ENCODE peak calls at places on chromosomes 16 and 17, in six cellular contexts. I is Peyer's patch, T is right cardiac atrium, W is ascending aorta, M is psoas muscle, A is RWPE1. C is an unnamed sample.

GRCh38 chr17:74340470-74341023 is 14.5 kb downstream of the KIF19 start:
- DNase-seq in A (no peak), I (no peak), W (no peak), M (no peak), T (no peak), C (no peak)

GRCh38 chr16:81107506-81107905 is 11.3 kb upstream of the GCSH start:
- DNase-seq in W (no peak), M (no peak), I (no peak), A (no peak), T (no peak), C (no peak)

GRCh38 chr16:5366126-5366525 is 268.5 kb upstream of the EEF2KMT start:
- DNase-seq in I (no peak), T (no peak), W (no peak), M (no peak), A (no peak), C (no peak)

GRCh38 chr17:3695723-3696411 is at the start of gene P2RX5:
- DNase-seq in M (peak; percentile 74), T (no peak), I (no peak), W (no peak), A (no peak), C (no peak)

GRCh38 chr17:62971853-62972252 is 5.8 kb downstream of the TANC2 start:
- DNase-seq in A (no peak), I (no peak), W (no peak), T (no peak), M (no peak), C (no peak)

GRCh38 chr17:78555741-78556401 is 21.3 kb downstream of the DNAH17 start:
- DNase-seq in T (no peak), A (no peak), W (no peak), M (no peak), I (no peak), C (no peak)

GRCh38 chr17:83187782-83188311 is 108.4 kb downstream of the METRNL start:
- DNase-seq in T (no peak), M (peak; percentile 3), W (peak; percentile 12), I (no peak), A (no peak), C (no peak)

GRCh38 chr16:80846275-80847013 is 42.0 kb upstream of the CDYL2 start:
- DNase-seq in A (no peak), I (no peak), M (no peak), W (no peak), T (no peak), C (no peak)

GRCh38 chr16:11797957-11798299 is 870 bp upstream of the ZC3H7A start:
- DNase-seq in M (no peak), A (peak; percentile 13), W (peak; percentile 72), T (peak; percentile 23), I (no peak), C (no peak)

GRCh38 chr17:8125947-8126305 is 2.0 kb upstream of the HES7 start:
- DNase-seq in T (no peak), M (peak; percentile 64), W (no peak), A (no peak), I (no peak), C (no peak)

GRCh38 chr16:85372627-85373372 is 240.3 kb upstream of the GSE1 start:
- DNase-seq in I (no peak), T (peak; percentile 59), M (peak; percentile 80), W (peak; percentile 91), A (peak; percentile 46), C (peak; percentile 36)

GRCh38 chr16:21946889-21947635 is 6.1 kb upstream of the UQCRC2 start:
- DNase-seq in M (no peak), I (no peak), A (no peak), W (no peak), T (no peak), C (no peak)

GRCh38 chr16:23871924-23872323 is 36.1 kb downstream of the PRKCB start:
- DNase-seq in W (no peak), T (no peak), M (no peak), I (no peak), A (no peak), C (no peak)

GRCh38 chr16:80894091-80894490 is 89.7 kb upstream of the CDYL2 start:
- DNase-seq in M (no peak), W (no peak), A (no peak), I (no peak), T (no peak), C (no peak)

GRCh38 chr16:68823401-68823800 is 19.9 kb upstream of the TANGO6 start:
- DNase-seq in I (no peak), W (no peak), M (no peak), A (peak; percentile 40), T (no peak), C (peak; percentile 72)

GRCh38 chr17:17467720-17468119 is 9.1 kb upstream of the MED9 start:
- DNase-seq in T (no peak), A (no peak), W (no peak), M (no peak), I (peak; percentile 68), C (no peak)

GRCh38 chr16:85420501-85421337 is 192.4 kb upstream of the GSE1 start:
- DNase-seq in I (peak; percentile 85), A (peak; percentile 49), W (no peak), M (peak; percentile 85), T (peak; percentile 53), C (peak; percentile 11)

GRCh38 chr16:59886021-59886420 is 1151.9 kb upstream of the GOT2 start:
- DNase-seq in M (peak; percentile 39), A (no peak), I (no peak), T (peak; percentile 53), W (no peak), C (peak; percentile 49)

GRCh38 chr17:14297161-14297851 is 3.6 kb upstream of the HS3ST3B1 start:
- DNase-seq in A (no peak), I (peak; percentile 77), T (peak; percentile 24), W (no peak), M (peak; percentile 67), C (no peak)

GRCh38 chr16:8676160-8676547 is 1.7 kb downstream of the ABAT start:
- DNase-seq in I (no peak), A (no peak), W (no peak), T (no peak), M (no peak), C (no peak)

GRCh38 chr17:48052956-48053757 is 5.0 kb downstream of the NFE2L1 start:
- DNase-seq in W (peak; percentile 77), I (no peak), A (no peak), M (peak; percentile 96), T (peak; percentile 81), C (no peak)

GRCh38 chr17:5822281-5823060 is 238.2 kb upstream of the NLRP1 start:
- DNase-seq in A (no peak), T (no peak), I (no peak), M (no peak), W (no peak), C (no peak)

GRCh38 chr16:22397931-22398330 is 23.5 kb upstream of the CDR2 start:
- DNase-seq in W (no peak), A (no peak), M (no peak), I (no peak), T (no peak), C (no peak)

GRCh38 chr17:70787721-70788120 is 618.4 kb downstream of the KCNJ2 start:
- DNase-seq in T (no peak), W (no peak), I (no peak), M (no peak), A (no peak), C (no peak)

GRCh38 chr16:31874354-31875111 is 926 bp downstream of the ZNF267 start:
- DNase-seq in W (no peak), T (no peak), A (peak; percentile 72), I (no peak), M (no peak), C (no peak)

GRCh38 chr17:73013816-73014663 is 78.4 kb downstream of the SLC39A11 start:
- DNase-seq in T (no peak), M (no peak), A (no peak), W (no peak), I (no peak), C (no peak)

GRCh38 chr16:85751665-85752501 is 987 bp upstream of the C16orf74 start:
- DNase-seq in M (no peak), W (no peak), I (no peak), A (peak; percentile 87), T (no peak), C (peak; percentile 86)

GRCh38 chr17:17789828-17790672 is 46.7 kb downstream of the SREBF1 start:
- DNase-seq in T (no peak), M (no peak), A (no peak), W (no peak), I (no peak), C (no peak)

GRCh38 chr17:56505154-56505756 is 88.2 kb upstream of the NOG start:
- DNase-seq in A (no peak), I (no peak), T (no peak), W (no peak), M (no peak), C (no peak)

DNA sequence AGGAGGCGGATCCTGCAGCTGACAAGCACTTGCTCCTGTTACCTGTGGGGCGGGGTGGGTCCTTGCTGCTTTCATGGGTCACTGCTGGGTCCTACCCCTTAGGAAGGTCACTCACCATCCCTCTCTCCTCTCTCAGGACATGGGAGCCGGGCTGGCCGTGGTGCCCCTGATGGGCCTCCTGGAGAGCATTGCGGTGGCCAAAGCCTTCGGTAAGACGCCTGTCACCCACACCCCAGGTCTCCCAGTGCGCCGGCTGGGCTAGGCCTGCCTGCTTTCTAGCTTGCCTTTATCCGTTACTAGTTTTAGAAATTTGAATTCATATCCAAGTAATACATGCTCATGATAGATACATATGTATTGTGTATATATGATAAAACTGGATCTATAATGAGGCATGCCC is 17.2 kb downstream of the SLC26A11 start:
- DNase-seq in T (no peak), W (no peak), A (no peak), M (peak; percentile 39), I (no peak), C (no peak)
- H3K27ac ChIP-seq in T (no peak overlapping the region), W (no peak overlapping the region), A (no peak overlapping the region), M (no peak overlapping the region), I (no peak overlapping the region), C (no peak overlapping the region)

GRCh38 chr17:50146230-50146926 is 4.1 kb downstream of the PPP1R9B start:
- DNase-seq in W (no peak), I (peak; percentile 52), T (no peak), A (no peak), M (peak; percentile 39), C (no peak)
- H3K27ac ChIP-seq in W (peak overlapping the region; percentile 93), I (peak overlapping the region; percentile 97), T (peak overlapping the region; percentile 73), A (peak overlapping the region; percentile 98), M (peak overlapping the region; percentile 83), C (no peak overlapping the region)

GRCh38 chr17:55322451-55322985 is 57.8 kb downstream of the HLF start:
- DNase-seq in A (no peak), M (no peak), W (no peak), T (no peak), I (no peak), C (no peak)

GRCh38 chr17:55318715-55319487 is 54.1 kb downstream of the HLF start:
- DNase-seq in W (no peak), T (no peak), A (no peak), M (no peak), I (no peak), C (no peak)

GRCh38 chr17:55319933-55320593 is 55.3 kb downstream of the HLF start:
- DNase-seq in W (no peak), I (no peak), T (no peak), A (no peak), M (no peak), C (peak; percentile 29)

GRCh38 chr17:55321507-55322064 is 56.8 kb downstream of the HLF start:
- DNase-seq in T (no peak), W (no peak), A (no peak), I (no peak), M (no peak), C (no peak)

GRCh38 chr17:55320594-55321506 is 56.1 kb downstream of the HLF start:
- DNase-seq in M (peak; percentile 85), A (peak; percentile 13), I (no peak), T (no peak), W (peak; percentile 82), C (peak; percentile 54)
- H3K27ac ChIP-seq in M (peak overlapping the region; percentile 76), A (peak overlapping the region; percentile 80), I (no peak overlapping the region), T (no peak overlapping the region), W (peak overlapping the region; percentile 65), C (no peak overlapping the region)

GRCh38 chr17:40348562-40349476 is 15.7 kb downstream of the GJD3 start:
- DNase-seq in I (no peak), W (peak; percentile 82), M (peak; percentile 90), A (no peak), T (peak; percentile 67), C (no peak)
- H3K27ac ChIP-seq in I (peak overlapping the region; percentile 96), W (peak overlapping the region; percentile 92), M (peak overlapping the region; percentile 93), A (peak overlapping the region; percentile 96), T (peak overlapping the region; percentile 79), C (peak overlapping the region; percentile 18)

C was measured in foreskin keratinocyte.